ENCODE peak calls at places on chromosomes 12 and 14, in six cellular contexts. One of them, this sample, is unnamed. For H3K36me3, the result is how much of the 10 kb centered on the place peaks cover.

GRCh38 chr12:84913151-84913550 is 552 bp upstream of the SLC6A15 start:
- DNase-seq in DND-41: no peak
- DNase-seq in Peyer's patch: no peak
- DNase-seq in fibroblast of lung: peak
- DNase-seq in adrenal gland: no peak
- DNase-seq in Caco-2: no peak
- DNase-seq in this sample: no peak

GRCh38 chr14:78291958-78292357 is 121.8 kb downstream of the NRXN3 start:
- DNase-seq in DND-41: no peak
- DNase-seq in Peyer's patch: no peak
- DNase-seq in fibroblast of lung: no peak
- DNase-seq in adrenal gland: no peak
- DNase-seq in Caco-2: no peak
- DNase-seq in this sample: no peak

GRCh38 chr12:93689076-93689834 is 12.1 kb downstream of the CRADD start:
- DNase-seq in DND-41: no peak
- DNase-seq in Peyer's patch: no peak
- DNase-seq in fibroblast of lung: no peak
- DNase-seq in adrenal gland: no peak
- DNase-seq in Caco-2: peak
- DNase-seq in this sample: no peak

GRCh38 chr12:4791497-4791896 is 71.3 kb downstream of the GALNT8 start:
- DNase-seq in DND-41: no peak
- DNase-seq in Peyer's patch: no peak
- DNase-seq in fibroblast of lung: no peak
- DNase-seq in adrenal gland: no peak
- DNase-seq in Caco-2: no peak
- DNase-seq in this sample: no peak

GRCh38 chr12:78888583-78888982 is 24.0 kb downstream of the SYT1 start:
- DNase-seq in DND-41: no peak
- DNase-seq in Peyer's patch: no peak
- DNase-seq in fibroblast of lung: peak
- DNase-seq in adrenal gland: no peak
- DNase-seq in Caco-2: no peak
- DNase-seq in this sample: no peak

GRCh38 chr12:88084210-88084609 is 55.0 kb upstream of the C12orf50 start:
- DNase-seq in DND-41: no peak
- DNase-seq in Peyer's patch: no peak
- DNase-seq in fibroblast of lung: no peak
- DNase-seq in adrenal gland: no peak
- DNase-seq in Caco-2: no peak
- DNase-seq in this sample: no peak

GRCh38 chr14:44529026-44529425 is 21.9 kb upstream of the FSCB start:
- DNase-seq in DND-41: no peak
- DNase-seq in Peyer's patch: no peak
- DNase-seq in fibroblast of lung: peak
- DNase-seq in adrenal gland: no peak
- DNase-seq in Caco-2: no peak
- DNase-seq in this sample: no peak

GRCh38 chr14:20998139-20998538 is 954 bp upstream of the SLC39A2 start:
- DNase-seq in DND-41: no peak
- DNase-seq in Peyer's patch: no peak
- DNase-seq in fibroblast of lung: no peak
- DNase-seq in adrenal gland: no peak
- DNase-seq in Caco-2: no peak
- DNase-seq in this sample: no peak

GRCh38 chr12:112167031-112167461 is 41.7 kb downstream of the TRAFD1 start:
- DNase-seq in DND-41: no peak
- DNase-seq in Peyer's patch: no peak
- DNase-seq in fibroblast of lung: no peak
- DNase-seq in adrenal gland: no peak
- DNase-seq in Caco-2: peak
- DNase-seq in this sample: no peak

GRCh38 chr12:49567302-49567610 is 686 bp downstream of the MCRS1 start:
- DNase-seq in DND-41: no peak
- DNase-seq in Peyer's patch: no peak
- DNase-seq in fibroblast of lung: no peak
- DNase-seq in adrenal gland: no peak
- DNase-seq in Caco-2: no peak
- DNase-seq in this sample: no peak

GRCh38 chr12:114396869-114397719 is 8.8 kb downstream of the TBX5 start:
- DNase-seq in DND-41: no peak
- DNase-seq in Peyer's patch: no peak
- DNase-seq in fibroblast of lung: no peak
- DNase-seq in adrenal gland: no peak
- DNase-seq in Caco-2: no peak
- DNase-seq in this sample: no peak

GRCh38 chr14:105944632-105945610 is 418.5 kb downstream of the TMEM121 start:
- DNase-seq in DND-41: peak
- DNase-seq in Peyer's patch: peak
- DNase-seq in fibroblast of lung: no peak
- DNase-seq in adrenal gland: peak
- DNase-seq in Caco-2: peak
- DNase-seq in this sample: peak

GRCh38 chr12:121579981-121580868 is 598 bp downstream of the KDM2B start:
- DNase-seq in DND-41: peak
- DNase-seq in Peyer's patch: peak
- DNase-seq in fibroblast of lung: peak
- DNase-seq in adrenal gland: peak
- DNase-seq in Caco-2: peak
- DNase-seq in this sample: peak

GRCh38 chr14:98227000-98227726 is 1044.8 kb downstream of the BCL11B start:
- DNase-seq in DND-41: no peak
- DNase-seq in Peyer's patch: no peak
- DNase-seq in fibroblast of lung: no peak
- DNase-seq in adrenal gland: no peak
- DNase-seq in Caco-2: no peak
- DNase-seq in this sample: no peak

GRCh38 chr14:105999361-106000028 is 473.1 kb downstream of the TMEM121 start:
- DNase-seq in DND-41: peak
- DNase-seq in Peyer's patch: peak
- DNase-seq in fibroblast of lung: no peak
- DNase-seq in adrenal gland: no peak
- DNase-seq in Caco-2: no peak
- DNase-seq in this sample: no peak

GRCh38 chr14:59254146-59254910 is 65.9 kb downstream of the DAAM1 start:
- DNase-seq in DND-41: no peak
- DNase-seq in Peyer's patch: peak
- DNase-seq in fibroblast of lung: peak
- DNase-seq in adrenal gland: peak
- DNase-seq in Caco-2: no peak
- DNase-seq in this sample: peak

GRCh38 chr14:75822522-75823288 is 159.1 kb downstream of the TGFB3 start:
- DNase-seq in DND-41: no peak
- DNase-seq in Peyer's patch: no peak
- DNase-seq in fibroblast of lung: peak
- DNase-seq in adrenal gland: no peak
- DNase-seq in Caco-2: no peak
- DNase-seq in this sample: peak

GRCh38 chr12:109999983-110000505 is 814 bp downstream of the ANKRD13A start:
- DNase-seq in DND-41: peak
- DNase-seq in Peyer's patch: peak
- DNase-seq in fibroblast of lung: peak
- DNase-seq in adrenal gland: no peak
- DNase-seq in Caco-2: no peak
- DNase-seq in this sample: no peak

GRCh38 chr12:2451497-2451896 is 343.3 kb upstream of the FKBP4 start:
- DNase-seq in DND-41: no peak
- DNase-seq in Peyer's patch: no peak
- DNase-seq in fibroblast of lung: no peak
- DNase-seq in adrenal gland: no peak
- DNase-seq in Caco-2: no peak
- DNase-seq in this sample: no peak

GRCh38 chr12:52380271-52380694 is 5.2 kb downstream of the KRT84 start:
- DNase-seq in DND-41: peak
- DNase-seq in Peyer's patch: no peak
- DNase-seq in fibroblast of lung: no peak
- DNase-seq in adrenal gland: no peak
- DNase-seq in Caco-2: no peak
- DNase-seq in this sample: no peak

GRCh38 chr14:63678538-63678937 is 36.9 kb upstream of the WDR89 start:
- DNase-seq in DND-41: no peak
- DNase-seq in Peyer's patch: no peak
- DNase-seq in fibroblast of lung: no peak
- DNase-seq in adrenal gland: no peak
- DNase-seq in Caco-2: no peak
- DNase-seq in this sample: no peak

GRCh38 chr12:116454950-116455447 is 104.2 kb upstream of the MAP1LC3B2 start:
- DNase-seq in DND-41: no peak
- DNase-seq in Peyer's patch: no peak
- DNase-seq in fibroblast of lung: peak
- DNase-seq in adrenal gland: no peak
- DNase-seq in Caco-2: no peak
- DNase-seq in this sample: peak

GRCh38 chr14:66724996-66725395 is 217.0 kb downstream of the GPHN start:
- DNase-seq in DND-41: no peak
- DNase-seq in Peyer's patch: no peak
- DNase-seq in fibroblast of lung: no peak
- DNase-seq in adrenal gland: no peak
- DNase-seq in Caco-2: no peak
- DNase-seq in this sample: no peak

GRCh38 chr12:121804417-121805111 is 755 bp downstream of the SETD1B start:
- DNase-seq in DND-41: peak
- DNase-seq in Peyer's patch: peak
- DNase-seq in fibroblast of lung: no peak
- DNase-seq in adrenal gland: no peak
- DNase-seq in Caco-2: peak
- DNase-seq in this sample: no peak

GRCh38 chr12:14577344-14577743 is 9.7 kb upstream of the PLBD1 start:
- DNase-seq in DND-41: no peak
- DNase-seq in Peyer's patch: no peak
- DNase-seq in fibroblast of lung: peak
- DNase-seq in adrenal gland: no peak
- DNase-seq in Caco-2: no peak
- DNase-seq in this sample: no peak

GRCh38 chr12:24838531-24838950 is 110.4 kb downstream of the BCAT1 start:
- DNase-seq in DND-41: no peak
- DNase-seq in Peyer's patch: peak
- DNase-seq in fibroblast of lung: peak
- DNase-seq in adrenal gland: no peak
- DNase-seq in Caco-2: no peak
- DNase-seq in this sample: no peak

GRCh38 chr14:65348137-65348536 is 64.4 kb upstream of the FUT8 start:
- DNase-seq in DND-41: no peak
- DNase-seq in Peyer's patch: no peak
- DNase-seq in fibroblast of lung: no peak
- DNase-seq in adrenal gland: no peak
- DNase-seq in Caco-2: no peak
- DNase-seq in this sample: no peak

GRCh38 chr12:20463920-20464524 is 95.7 kb downstream of the PDE3A start:
- DNase-seq in DND-41: no peak
- DNase-seq in Peyer's patch: no peak
- DNase-seq in fibroblast of lung: no peak
- DNase-seq in adrenal gland: no peak
- DNase-seq in Caco-2: no peak
- DNase-seq in this sample: peak

GRCh38 chr12:87117516-87117915 is 861.3 kb upstream of the MGAT4C start:
- DNase-seq in DND-41: no peak
- DNase-seq in Peyer's patch: no peak
- DNase-seq in fibroblast of lung: no peak
- DNase-seq in adrenal gland: no peak
- DNase-seq in Caco-2: no peak
- DNase-seq in this sample: no peak

GRCh38 chr12:69851976-69852375 is 26.9 kb downstream of the MYRFL start:
- DNase-seq in DND-41: no peak
- DNase-seq in Peyer's patch: no peak
- DNase-seq in fibroblast of lung: peak
- DNase-seq in adrenal gland: no peak
- DNase-seq in Caco-2: no peak
- DNase-seq in this sample: no peak

GRCh38 chr14:105748204-105748578 is 221.8 kb downstream of the TMEM121 start:
- DNase-seq in DND-41: no peak
- DNase-seq in Peyer's patch: no peak
- DNase-seq in fibroblast of lung: no peak
- DNase-seq in adrenal gland: peak
- DNase-seq in Caco-2: no peak
- DNase-seq in this sample: peak

GRCh38 chr14:103739793-103740501 is 24.3 kb downstream of the ZFYVE21 start:
- DNase-seq in DND-41: no peak
- DNase-seq in Peyer's patch: peak
- DNase-seq in fibroblast of lung: no peak
- DNase-seq in adrenal gland: no peak
- DNase-seq in Caco-2: peak
- DNase-seq in this sample: no peak
- H3K36me3 ChIP-seq in DND-41: under half
- H3K36me3 ChIP-seq in Peyer's patch: under half
- H3K36me3 ChIP-seq in fibroblast of lung: under half
- H3K36me3 ChIP-seq in adrenal gland: under half
- H3K36me3 ChIP-seq in Caco-2: under half
- H3K36me3 ChIP-seq in this sample: under half

DNA sequence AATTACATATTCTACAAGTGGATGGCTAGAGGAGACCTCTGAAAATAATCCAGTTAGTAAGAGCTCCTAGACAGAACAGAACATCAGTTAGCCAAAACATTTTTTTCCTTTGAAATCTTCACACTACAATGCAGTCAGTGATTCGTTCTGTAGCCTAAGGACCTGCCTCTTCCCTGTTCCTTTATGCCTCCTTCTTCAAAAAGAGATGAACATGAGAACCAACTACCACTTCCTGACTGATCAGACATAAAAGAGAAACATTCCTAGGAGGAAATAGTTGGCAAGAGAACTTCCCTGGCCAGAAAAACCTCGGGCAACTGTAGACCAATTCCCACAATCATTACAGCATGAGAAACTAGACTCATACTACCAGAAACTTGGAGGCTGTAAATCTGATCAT is 29.4 kb downstream of the ITPR2 start:
- DNase-seq in DND-41: no peak
- DNase-seq in Peyer's patch: no peak
- DNase-seq in fibroblast of lung: peak
- DNase-seq in adrenal gland: no peak
- DNase-seq in Caco-2: no peak
- DNase-seq in this sample: no peak
- H3K4me3 ChIP-seq in DND-41: no peak
- H3K4me3 ChIP-seq in Peyer's patch: no peak
- H3K4me3 ChIP-seq in fibroblast of lung: no peak
- H3K4me3 ChIP-seq in adrenal gland: no peak
- H3K4me3 ChIP-seq in Caco-2: no peak
- H3K4me3 ChIP-seq in this sample: no peak

GRCh38 chr12:55767156-55767555 is 24.2 kb downstream of the GDF11 start:
- DNase-seq in DND-41: no peak
- DNase-seq in Peyer's patch: no peak
- DNase-seq in fibroblast of lung: no peak
- DNase-seq in adrenal gland: no peak
- DNase-seq in Caco-2: no peak
- DNase-seq in this sample: no peak

GRCh38 chr12:55771736-55772135 is 28.8 kb downstream of the GDF11 start:
- DNase-seq in DND-41: no peak
- DNase-seq in Peyer's patch: no peak
- DNase-seq in fibroblast of lung: no peak
- DNase-seq in adrenal gland: no peak
- DNase-seq in Caco-2: no peak
- DNase-seq in this sample: no peak
- H3K36me3 ChIP-seq in DND-41: half or more
- H3K36me3 ChIP-seq in Peyer's patch: under half
- H3K36me3 ChIP-seq in fibroblast of lung: under half
- H3K36me3 ChIP-seq in adrenal gland: under half
- H3K36me3 ChIP-seq in Caco-2: under half
- H3K36me3 ChIP-seq in this sample: half or more

GRCh38 chr12:53623986-53624385 is 2.2 kb downstream of the ATF7 start:
- DNase-seq in DND-41: no peak
- DNase-seq in Peyer's patch: no peak
- DNase-seq in fibroblast of lung: peak
- DNase-seq in adrenal gland: no peak
- DNase-seq in Caco-2: no peak
- DNase-seq in this sample: no peak
- H3K4me3 ChIP-seq in DND-41: peak
- H3K4me3 ChIP-seq in Peyer's patch: peak
- H3K4me3 ChIP-seq in fibroblast of lung: peak
- H3K4me3 ChIP-seq in adrenal gland: no peak
- H3K4me3 ChIP-seq in Caco-2: no peak
- H3K4me3 ChIP-seq in this sample: no peak

GRCh38 chr12:94929780-94930179 is 73.7 kb downstream of the NDUFA12 start:
- DNase-seq in DND-41: no peak
- DNase-seq in Peyer's patch: no peak
- DNase-seq in fibroblast of lung: no peak
- DNase-seq in adrenal gland: no peak
- DNase-seq in Caco-2: no peak
- DNase-seq in this sample: no peak
- H3K36me3 ChIP-seq in DND-41: under half
- H3K36me3 ChIP-seq in Peyer's patch: under half
- H3K36me3 ChIP-seq in fibroblast of lung: under half
- H3K36me3 ChIP-seq in adrenal gland: under half
- H3K36me3 ChIP-seq in Caco-2: under half
- H3K36me3 ChIP-seq in this sample: under half